ENCODE peak calls at places on chromosomes 7 and 10, in seven cellular contexts. Z is AG04450; N is NCI-H82; G is C1 segment of cervical spinal cord; H is cardiac septum; P is activated T-helper 1 cell treated with Interleukin-2 at 50 U/mL for 16 hours; O is activated CD4-positive, CD25-positive, alpha-beta regulatory T cell. Q is an unnamed sample.
A peak's percentile ranks its signal among the peaks of the same experiment; 100 is the strongest.

GRCh38 chr10:59064759-59065498 is 111.5 kb upstream of the PHYHIPL start:
- DNase-seq in P (no peak), N (peak; percentile 21), O (no peak), G (no peak), Z (no peak), H (no peak), Q (no peak)

GRCh38 chr7:144725070-144725469 is 110.8 kb downstream of the TPK1 start:
- DNase-seq in H (no peak), Z (no peak), N (no peak), P (no peak), G (no peak), O (no peak), Q (no peak)

GRCh38 chr7:142445019-142445686 is 187.3 kb upstream of the PRSS58 start:
- DNase-seq in G (no peak), P (no peak), N (peak; percentile 98), O (peak; percentile 10), Z (no peak), H (no peak), Q (no peak)

GRCh38 chr7:66894463-66895080 is 26.5 kb upstream of the TMEM248 start:
- DNase-seq in Z (no peak), P (no peak), H (peak; percentile 41), O (no peak), G (no peak), N (no peak), Q (no peak)

GRCh38 chr7:47873767-47874166 is 74.5 kb downstream of the PKD1L1 start:
- DNase-seq in Z (no peak), G (no peak), H (no peak), N (no peak), P (no peak), O (no peak), Q (no peak)

GRCh38 chr7:64515330-64515729 is 47.5 kb downstream of the ZNF680 start:
- DNase-seq in Z (no peak), G (no peak), P (no peak), N (no peak), O (no peak), H (no peak), Q (no peak)

GRCh38 chr10:124321433-124322072 is 97.2 kb downstream of the OAT start:
- DNase-seq in N (no peak), P (no peak), Z (no peak), O (no peak), H (no peak), G (no peak), Q (no peak)

GRCh38 chr7:94303736-94304135 is 91.0 kb upstream of the COL1A2 start:
- DNase-seq in Z (peak; percentile 62), N (no peak), P (no peak), H (no peak), G (no peak), O (no peak), Q (no peak)

GRCh38 chr10:101986277-101986971 is 69.5 kb downstream of the ARMH3 start:
- DNase-seq in O (no peak), Z (no peak), N (no peak), H (no peak), G (no peak), P (no peak), Q (peak; percentile 45)

GRCh38 chr10:114550756-114551290 is 107.3 kb downstream of the ABLIM1 start:
- DNase-seq in G (no peak), O (no peak), N (peak; percentile 57), H (no peak), P (no peak), Z (no peak), Q (no peak)

GRCh38 chr7:155420116-155420515 is 37.8 kb upstream of the EN2 start:
- DNase-seq in N (no peak), O (no peak), G (no peak), P (no peak), Z (no peak), H (no peak), Q (no peak)

GRCh38 chr10:43208147-43209063 is 58.5 kb downstream of the RASGEF1A start:
- DNase-seq in P (no peak), Z (no peak), O (no peak), N (no peak), G (no peak), H (peak; percentile 66), Q (peak; percentile 36)

GRCh38 chr7:25075459-25075858 is 49.6 kb downstream of the CYCS start:
- DNase-seq in G (no peak), Z (no peak), P (no peak), N (peak; percentile 16), H (no peak), O (no peak), Q (no peak)

GRCh38 chr7:155258233-155258575 is 39.5 kb upstream of the INSIG1 start:
- DNase-seq in H (no peak), Z (peak; percentile 37), P (no peak), G (no peak), O (no peak), N (no peak), Q (no peak)

GRCh38 chr7:39892361-39892760 is 57.7 kb upstream of the CDK13 start:
- DNase-seq in O (no peak), P (no peak), G (no peak), Z (no peak), N (no peak), H (no peak), Q (no peak)

GRCh38 chr10:100509241-100509640 is 10.4 kb downstream of the SEC31B start:
- DNase-seq in G (no peak), N (no peak), Z (no peak), H (no peak), O (peak; percentile 46), P (peak; percentile 25), Q (no peak)

GRCh38 chr7:18119985-18120384 is 92.3 kb upstream of the PRPS1L1 start:
- DNase-seq in N (peak; percentile 42), O (no peak), H (no peak), G (no peak), Z (no peak), P (no peak), Q (no peak)

GRCh38 chr7:111031916-111032315 is 59.0 kb upstream of the LRRN3 start:
- DNase-seq in P (no peak), O (no peak), G (no peak), N (no peak), Z (no peak), H (no peak), Q (no peak)

GRCh38 chr10:21934307-21934706 is 69.2 kb downstream of the DNAJC1 start:
- DNase-seq in H (no peak), O (no peak), Z (no peak), P (no peak), N (no peak), G (no peak), Q (no peak)

GRCh38 chr10:99555371-99556224 is 22.9 kb downstream of the NKX2-3 start:
- DNase-seq in G (no peak), N (no peak), P (no peak), H (no peak), Z (no peak), O (no peak), Q (no peak)

GRCh38 chr10:6083523-6084475 is 5.0 kb upstream of the RBM17 start:
- DNase-seq in G (no peak), P (no peak), H (no peak), Z (no peak), N (peak; percentile 21), O (no peak), Q (no peak)

GRCh38 chr7:155896531-155897263 is 84.4 kb upstream of the SHH start:
- DNase-seq in O (no peak), H (peak; percentile 27), N (no peak), P (no peak), G (no peak), Z (no peak), Q (no peak)

GRCh38 chr7:2830609-2831376 is 13.3 kb downstream of the GNA12 start:
- DNase-seq in H (no peak), Z (no peak), G (no peak), N (no peak), O (no peak), P (no peak), Q (no peak)

GRCh38 chr7:1663243-1663642 is 6.8 kb upstream of the ELFN1 start:
- DNase-seq in O (no peak), Z (no peak), G (no peak), N (no peak), H (peak; percentile 68), P (no peak), Q (no peak)

GRCh38 chr7:120053390-120053961 is 219.5 kb upstream of the KCND2 start:
- DNase-seq in O (no peak), Z (peak; percentile 47), H (no peak), N (no peak), G (no peak), P (no peak), Q (no peak)

GRCh38 chr7:14073988-14074387 is 84.5 kb upstream of the ETV1 start:
- DNase-seq in H (no peak), G (no peak), N (no peak), Z (no peak), O (no peak), P (no peak), Q (no peak)

GRCh38 chr7:116399808-116400207 is 99.7 kb upstream of the CAV2 start:
- DNase-seq in G (no peak), N (no peak), H (no peak), Z (no peak), O (no peak), P (no peak), Q (no peak)

GRCh38 chr7:52723606-52724005 is 311.8 kb upstream of the POM121L12 start:
- DNase-seq in N (no peak), O (no peak), Z (no peak), P (no peak), G (no peak), H (no peak), Q (no peak)

GRCh38 chr10:84237199-84238051 is 3.9 kb downstream of the LRIT1 start:
- DNase-seq in G (no peak), O (no peak), Z (no peak), P (no peak), N (no peak), H (no peak), Q (no peak)

GRCh38 chr7:157158400-157158799 is 19.7 kb downstream of the UBE3C start:
- DNase-seq in N (peak; percentile 58), Z (no peak), H (no peak), O (no peak), P (no peak), G (no peak), Q (no peak)

GRCh38 chr7:47336178-47337020 is 245.5 kb downstream of the TNS3 start:
- DNase-seq in H (no peak), N (no peak), Z (peak; percentile 48), G (no peak), P (no peak), O (no peak), Q (no peak)

GRCh38 chr7:12884033-12884432 is 196.6 kb downstream of the ARL4A start:
- DNase-seq in O (no peak), N (no peak), Z (peak; percentile 4), G (no peak), P (no peak), H (no peak), Q (no peak)

GRCh38 chr10:66564341-66564740 is 361.5 kb upstream of the LRRTM3 start:
- DNase-seq in H (no peak), Z (no peak), O (no peak), G (no peak), P (no peak), N (no peak), Q (no peak)

GRCh38 chr10:116765549-116766162 is 23.3 kb upstream of the HSPA12A start:
- DNase-seq in Z (no peak), N (peak; percentile 2), H (peak; percentile 58), P (no peak), G (no peak), O (no peak), Q (no peak)

GRCh38 chr7:158836692-158837091 is 7.4 kb upstream of the ESYT2 start:
- DNase-seq in G (no peak), O (no peak), H (no peak), N (no peak), Z (no peak), P (no peak), Q (no peak)

GRCh38 chr7:106736508-106737201 is 75.7 kb upstream of the CCDC71L start:
- DNase-seq in H (no peak), Z (peak; percentile 56), P (no peak), N (no peak), G (no peak), O (peak; percentile 1), Q (peak; percentile 37)

GRCh38 chr7:97313900-97314299 is 196.4 kb downstream of the SDHAF3 start:
- DNase-seq in P (no peak), G (no peak), H (no peak), Z (no peak), O (no peak), N (no peak), Q (no peak)

GRCh38 chr7:134946260-134946659 is 40.0 kb upstream of the AGBL3 start:
- DNase-seq in G (no peak), P (no peak), N (no peak), H (no peak), Z (no peak), O (no peak), Q (no peak)